ENCODE peak calls at places on chromosomes 5 and 9, in eight cellular contexts. One of them, this sample, is unnamed.
A peak's percentile ranks its signal among the peaks of the same experiment; 100 is the strongest.

GRCh38 chr5:9042241-9042640 is 503.6 kb downstream of the SEMA5A start:
- DNase-seq in CD4-positive, alpha-beta T cell: no peak
- DNase-seq in A549: no peak
- DNase-seq in left lung: no peak
- DNase-seq in mesothelial cell of epicardium: no peak
- DNase-seq in tibial artery: no peak
- DNase-seq in GM10248: no peak
- DNase-seq in heart right ventricle: no peak
- DNase-seq in this sample: no peak

GRCh38 chr5:175815126-175815913 is 56.1 kb upstream of the CPLX2 start:
- DNase-seq in CD4-positive, alpha-beta T cell: no peak
- DNase-seq in A549: no peak
- DNase-seq in left lung: no peak
- DNase-seq in mesothelial cell of epicardium: no peak
- DNase-seq in tibial artery: no peak
- DNase-seq in GM10248: no peak
- DNase-seq in heart right ventricle: no peak
- DNase-seq in this sample: no peak

GRCh38 chr5:533243-534005 is 9.2 kb upstream of the SLC9A3 start:
- DNase-seq in CD4-positive, alpha-beta T cell: no peak
- DNase-seq in A549: no peak
- DNase-seq in left lung: peak; percentile 76
- DNase-seq in mesothelial cell of epicardium: no peak
- DNase-seq in tibial artery: no peak
- DNase-seq in GM10248: no peak
- DNase-seq in heart right ventricle: peak; percentile 4
- DNase-seq in this sample: no peak

GRCh38 chr9:130579738-130580463 is 524 bp downstream of the FUBP3 start:
- DNase-seq in CD4-positive, alpha-beta T cell: no peak
- DNase-seq in A549: no peak
- DNase-seq in left lung: no peak
- DNase-seq in mesothelial cell of epicardium: no peak
- DNase-seq in tibial artery: no peak
- DNase-seq in GM10248: no peak
- DNase-seq in heart right ventricle: no peak
- DNase-seq in this sample: no peak

GRCh38 chr5:57366744-57367143 is 115.9 kb downstream of the ACTBL2 start:
- DNase-seq in CD4-positive, alpha-beta T cell: no peak
- DNase-seq in A549: peak; percentile 91
- DNase-seq in left lung: no peak
- DNase-seq in mesothelial cell of epicardium: no peak
- DNase-seq in tibial artery: no peak
- DNase-seq in GM10248: no peak
- DNase-seq in heart right ventricle: no peak
- DNase-seq in this sample: no peak

GRCh38 chr9:133148351-133149129 is 15.2 kb downstream of the GBGT1 start:
- DNase-seq in CD4-positive, alpha-beta T cell: peak; percentile 51
- DNase-seq in A549: no peak
- DNase-seq in left lung: peak; percentile 91
- DNase-seq in mesothelial cell of epicardium: peak; percentile 62
- DNase-seq in tibial artery: peak; percentile 82
- DNase-seq in GM10248: no peak
- DNase-seq in heart right ventricle: peak; percentile 70
- DNase-seq in this sample: no peak

GRCh38 chr5:142981886-142982820 is 212.0 kb downstream of the ARHGAP26 start:
- DNase-seq in CD4-positive, alpha-beta T cell: no peak
- DNase-seq in A549: no peak
- DNase-seq in left lung: no peak
- DNase-seq in mesothelial cell of epicardium: peak; percentile 50
- DNase-seq in tibial artery: peak; percentile 86
- DNase-seq in GM10248: no peak
- DNase-seq in heart right ventricle: peak; percentile 79
- DNase-seq in this sample: no peak

GRCh38 chr5:109364977-109365376 is 44.8 kb downstream of the PJA2 start:
- DNase-seq in CD4-positive, alpha-beta T cell: no peak
- DNase-seq in A549: no peak
- DNase-seq in left lung: no peak
- DNase-seq in mesothelial cell of epicardium: no peak
- DNase-seq in tibial artery: no peak
- DNase-seq in GM10248: no peak
- DNase-seq in heart right ventricle: no peak
- DNase-seq in this sample: no peak

GRCh38 chr9:79477955-79478751 is 93.6 kb upstream of the TLE4 start:
- DNase-seq in CD4-positive, alpha-beta T cell: no peak
- DNase-seq in A549: peak; percentile 19
- DNase-seq in left lung: no peak
- DNase-seq in mesothelial cell of epicardium: no peak
- DNase-seq in tibial artery: no peak
- DNase-seq in GM10248: peak; percentile 12
- DNase-seq in heart right ventricle: no peak
- DNase-seq in this sample: peak; percentile 13

GRCh38 chr5:64180661-64181343 is 15.2 kb downstream of the RNF180 start:
- DNase-seq in CD4-positive, alpha-beta T cell: no peak
- DNase-seq in A549: no peak
- DNase-seq in left lung: no peak
- DNase-seq in mesothelial cell of epicardium: no peak
- DNase-seq in tibial artery: peak; percentile 62
- DNase-seq in GM10248: no peak
- DNase-seq in heart right ventricle: no peak
- DNase-seq in this sample: no peak

GRCh38 chr5:108801301-108801700 is 53.6 kb downstream of the FER start:
- DNase-seq in CD4-positive, alpha-beta T cell: no peak
- DNase-seq in A549: no peak
- DNase-seq in left lung: no peak
- DNase-seq in mesothelial cell of epicardium: no peak
- DNase-seq in tibial artery: no peak
- DNase-seq in GM10248: no peak
- DNase-seq in heart right ventricle: no peak
- DNase-seq in this sample: no peak

GRCh38 chr9:132199056-132199455 is 37.2 kb downstream of the NTNG2 start:
- DNase-seq in CD4-positive, alpha-beta T cell: no peak
- DNase-seq in A549: no peak
- DNase-seq in left lung: peak; percentile 12
- DNase-seq in mesothelial cell of epicardium: no peak
- DNase-seq in tibial artery: no peak
- DNase-seq in GM10248: no peak
- DNase-seq in heart right ventricle: no peak
- DNase-seq in this sample: no peak

GRCh38 chr9:129864991-129865647 is 29.9 kb downstream of the USP20 start:
- DNase-seq in CD4-positive, alpha-beta T cell: no peak
- DNase-seq in A549: no peak
- DNase-seq in left lung: peak; percentile 23
- DNase-seq in mesothelial cell of epicardium: no peak
- DNase-seq in tibial artery: no peak
- DNase-seq in GM10248: no peak
- DNase-seq in heart right ventricle: no peak
- DNase-seq in this sample: no peak

GRCh38 chr9:126956929-126957686 is 42.5 kb downstream of the RALGPS1 start:
- DNase-seq in CD4-positive, alpha-beta T cell: no peak
- DNase-seq in A549: peak; percentile 26
- DNase-seq in left lung: peak; percentile 66
- DNase-seq in mesothelial cell of epicardium: no peak
- DNase-seq in tibial artery: no peak
- DNase-seq in GM10248: no peak
- DNase-seq in heart right ventricle: no peak
- DNase-seq in this sample: no peak

GRCh38 chr9:7802666-7803065 is 3.1 kb upstream of the DMAC1 start:
- DNase-seq in CD4-positive, alpha-beta T cell: no peak
- DNase-seq in A549: no peak
- DNase-seq in left lung: no peak
- DNase-seq in mesothelial cell of epicardium: no peak
- DNase-seq in tibial artery: no peak
- DNase-seq in GM10248: no peak
- DNase-seq in heart right ventricle: no peak
- DNase-seq in this sample: no peak

GRCh38 chr5:81409361-81409760 is 15.4 kb upstream of the ACOT12 start:
- DNase-seq in CD4-positive, alpha-beta T cell: no peak
- DNase-seq in A549: no peak
- DNase-seq in left lung: no peak
- DNase-seq in mesothelial cell of epicardium: no peak
- DNase-seq in tibial artery: no peak
- DNase-seq in GM10248: no peak
- DNase-seq in heart right ventricle: no peak
- DNase-seq in this sample: no peak

GRCh38 chr5:62305715-62306493 is at the start of gene KIF2A:
- DNase-seq in CD4-positive, alpha-beta T cell: peak; percentile 90
- DNase-seq in A549: peak; percentile 93
- DNase-seq in left lung: peak; percentile 98
- DNase-seq in mesothelial cell of epicardium: peak; percentile 92
- DNase-seq in tibial artery: peak; percentile 94
- DNase-seq in GM10248: peak; percentile 99
- DNase-seq in heart right ventricle: peak; percentile 92
- DNase-seq in this sample: peak; percentile 81

GRCh38 chr5:146527785-146528184 is 11.8 kb upstream of the GPR151 start:
- DNase-seq in CD4-positive, alpha-beta T cell: no peak
- DNase-seq in A549: no peak
- DNase-seq in left lung: no peak
- DNase-seq in mesothelial cell of epicardium: no peak
- DNase-seq in tibial artery: no peak
- DNase-seq in GM10248: no peak
- DNase-seq in heart right ventricle: no peak
- DNase-seq in this sample: no peak

GRCh38 chr9:123448247-123448646 is 92.2 kb downstream of the CRB2 start:
- DNase-seq in CD4-positive, alpha-beta T cell: no peak
- DNase-seq in A549: no peak
- DNase-seq in left lung: no peak
- DNase-seq in mesothelial cell of epicardium: no peak
- DNase-seq in tibial artery: no peak
- DNase-seq in GM10248: no peak
- DNase-seq in heart right ventricle: no peak
- DNase-seq in this sample: no peak

GRCh38 chr5:137141779-137142178 is 357.3 kb downstream of the SPOCK1 start:
- DNase-seq in CD4-positive, alpha-beta T cell: no peak
- DNase-seq in A549: no peak
- DNase-seq in left lung: no peak
- DNase-seq in mesothelial cell of epicardium: no peak
- DNase-seq in tibial artery: peak; percentile 58
- DNase-seq in GM10248: no peak
- DNase-seq in heart right ventricle: no peak
- DNase-seq in this sample: no peak

GRCh38 chr5:109409061-109409843 is 522 bp downstream of the PJA2 start:
- DNase-seq in CD4-positive, alpha-beta T cell: peak; percentile 69
- DNase-seq in A549: peak; percentile 78
- DNase-seq in left lung: peak; percentile 91
- DNase-seq in mesothelial cell of epicardium: peak; percentile 58
- DNase-seq in tibial artery: peak; percentile 84
- DNase-seq in GM10248: peak; percentile 70
- DNase-seq in heart right ventricle: peak; percentile 69
- DNase-seq in this sample: peak; percentile 29

GRCh38 chr5:113147537-113147936 is 170.9 kb downstream of the DCP2 start:
- DNase-seq in CD4-positive, alpha-beta T cell: no peak
- DNase-seq in A549: no peak
- DNase-seq in left lung: no peak
- DNase-seq in mesothelial cell of epicardium: no peak
- DNase-seq in tibial artery: no peak
- DNase-seq in GM10248: no peak
- DNase-seq in heart right ventricle: no peak
- DNase-seq in this sample: no peak

GRCh38 chr5:20974423-20974822 is 986.4 kb upstream of the CDH18 start:
- DNase-seq in CD4-positive, alpha-beta T cell: no peak
- DNase-seq in A549: no peak
- DNase-seq in left lung: no peak
- DNase-seq in mesothelial cell of epicardium: no peak
- DNase-seq in tibial artery: no peak
- DNase-seq in GM10248: no peak
- DNase-seq in heart right ventricle: no peak
- DNase-seq in this sample: no peak

DNA sequence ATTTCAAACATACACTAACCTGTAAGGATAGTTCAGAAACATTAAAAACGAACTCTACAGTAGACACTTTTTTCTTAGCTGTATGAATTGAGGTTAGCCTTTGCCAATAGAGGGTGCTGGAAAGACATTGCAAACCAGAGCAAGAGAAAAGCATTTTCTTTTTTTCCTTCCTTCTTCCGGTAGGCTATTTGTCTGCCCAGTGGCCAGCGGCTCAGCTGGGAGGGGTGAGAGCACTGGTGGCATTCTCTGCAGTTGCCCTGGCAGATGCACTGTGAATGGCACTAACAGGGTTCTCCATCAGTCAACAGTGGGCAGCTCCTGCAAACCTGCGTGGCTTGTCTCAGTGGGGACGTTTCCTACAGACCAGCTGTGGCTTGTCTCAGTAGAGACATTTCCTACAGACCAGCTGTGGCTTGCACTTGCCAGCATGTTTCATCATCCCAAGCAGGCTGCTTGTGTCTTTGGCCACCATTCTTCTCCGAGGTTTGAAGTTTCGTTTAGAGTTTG is 984.5 kb upstream of the CDH18 start:
- DNase-seq in CD4-positive, alpha-beta T cell: no peak
- DNase-seq in A549: peak; percentile 69
- DNase-seq in left lung: peak; percentile 58
- DNase-seq in mesothelial cell of epicardium: peak; percentile 38
- DNase-seq in tibial artery: peak; percentile 64
- DNase-seq in GM10248: no peak
- DNase-seq in heart right ventricle: peak; percentile 29
- DNase-seq in this sample: no peak
- TF ChIP-seq CTCF in CD4-positive, alpha-beta T cell: no peak
- TF ChIP-seq CTCF in A549: peak; percentile 49
- TF ChIP-seq CTCF in left lung: no peak
- TF ChIP-seq CTCF in mesothelial cell of epicardium: no peak
- TF ChIP-seq CTCF in tibial artery: peak; percentile 56
- TF ChIP-seq CTCF in GM10248: peak; percentile 29
- TF ChIP-seq CTCF in heart right ventricle: no peak
- TF ChIP-seq CTCF in this sample: peak; percentile 36

GRCh38 chr9:134839441-134840125 is 41.0 kb upstream of the FCN2 start:
- DNase-seq in CD4-positive, alpha-beta T cell: no peak
- DNase-seq in A549: peak; percentile 17
- DNase-seq in left lung: peak; percentile 62
- DNase-seq in mesothelial cell of epicardium: no peak
- DNase-seq in tibial artery: no peak
- DNase-seq in GM10248: no peak
- DNase-seq in heart right ventricle: no peak
- DNase-seq in this sample: no peak
- TF ChIP-seq CTCF in CD4-positive, alpha-beta T cell: no peak
- TF ChIP-seq CTCF in A549: no peak
- TF ChIP-seq CTCF in left lung: no peak
- TF ChIP-seq CTCF in mesothelial cell of epicardium: no peak
- TF ChIP-seq CTCF in tibial artery: no peak
- TF ChIP-seq CTCF in GM10248: no peak
- TF ChIP-seq CTCF in heart right ventricle: no peak
- TF ChIP-seq CTCF in this sample: no peak

DNA sequence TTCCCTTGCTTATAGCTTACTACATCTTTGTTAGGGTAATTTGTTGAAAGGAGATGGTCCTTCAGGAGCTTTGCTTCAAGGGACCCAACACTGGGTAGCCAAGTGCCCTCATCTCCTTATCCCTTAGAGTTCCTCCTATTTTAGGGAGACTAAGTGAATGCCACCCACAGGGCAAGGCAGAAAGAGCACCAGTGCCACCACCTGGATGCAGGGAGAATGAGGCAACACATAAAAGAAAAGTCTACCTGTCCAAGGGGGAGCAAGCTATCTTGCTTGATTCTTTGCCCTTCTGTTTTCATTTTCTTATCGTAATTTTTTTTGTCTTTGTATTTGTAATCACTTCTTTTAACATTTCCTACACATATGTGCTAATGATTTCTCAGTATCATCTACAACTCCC is 205.5 kb downstream of the NPR3 start:
- DNase-seq in CD4-positive, alpha-beta T cell: no peak
- DNase-seq in A549: peak; percentile 56
- DNase-seq in left lung: no peak
- DNase-seq in mesothelial cell of epicardium: no peak
- DNase-seq in tibial artery: peak; percentile 65
- DNase-seq in GM10248: no peak
- DNase-seq in heart right ventricle: no peak
- DNase-seq in this sample: no peak
- TF ChIP-seq CTCF in CD4-positive, alpha-beta T cell: no peak
- TF ChIP-seq CTCF in A549: peak; percentile 76
- TF ChIP-seq CTCF in left lung: no peak
- TF ChIP-seq CTCF in mesothelial cell of epicardium: no peak
- TF ChIP-seq CTCF in tibial artery: peak; percentile 69
- TF ChIP-seq CTCF in GM10248: no peak
- TF ChIP-seq CTCF in heart right ventricle: peak; percentile 32
- TF ChIP-seq CTCF in this sample: peak; percentile 41

GRCh38 chr5:34538026-34538672 is 118.0 kb upstream of the RAI14 start:
- DNase-seq in CD4-positive, alpha-beta T cell: no peak
- DNase-seq in A549: no peak
- DNase-seq in left lung: no peak
- DNase-seq in mesothelial cell of epicardium: no peak
- DNase-seq in tibial artery: no peak
- DNase-seq in GM10248: no peak
- DNase-seq in heart right ventricle: no peak
- DNase-seq in this sample: no peak
- TF ChIP-seq CTCF in CD4-positive, alpha-beta T cell: no peak
- TF ChIP-seq CTCF in A549: peak; percentile 29
- TF ChIP-seq CTCF in left lung: no peak
- TF ChIP-seq CTCF in mesothelial cell of epicardium: no peak
- TF ChIP-seq CTCF in tibial artery: peak; percentile 18
- TF ChIP-seq CTCF in GM10248: peak; percentile 25
- TF ChIP-seq CTCF in heart right ventricle: no peak
- TF ChIP-seq CTCF in this sample: no peak